ENCODE peak calls at places on chromosomes 3 and 15, in seven cellular contexts. N is astrocyte of the spinal cord, B is AG04450, X is pancreas, W is H9, C is cardiac muscle cell, V is kidney epithelial cell. Y is an unnamed sample.

GRCh38 chr15:31447893-31448634 is 121.4 kb downstream of the KLF13 start:
- DNase-seq in N (no peak), V (no peak), X (no peak), B (no peak), C (no peak), W (no peak), Y (no peak)

GRCh38 chr3:85691196-85691595 is 732.4 kb downstream of the CADM2 start:
- DNase-seq in C (peak), W (no peak), V (no peak), B (no peak), X (no peak), N (no peak), Y (no peak)

GRCh38 chr15:35305906-35306305 is 220.8 kb upstream of the NANOGP8 start:
- DNase-seq in N (peak), X (no peak), V (peak), W (no peak), C (peak), B (peak), Y (peak)

GRCh38 chr3:138850151-138850550 is 15.4 kb upstream of the PIK3CB start:
- DNase-seq in N (peak), V (no peak), W (no peak), C (peak), X (no peak), B (no peak), Y (peak)

GRCh38 chr15:44489464-44489863 is 47.5 kb upstream of the EIF3J start:
- DNase-seq in X (no peak), C (peak), B (peak), V (peak), N (peak), W (no peak), Y (peak)

GRCh38 chr15:79230766-79231165 is 51.8 kb upstream of the ANKRD34C start:
- DNase-seq in V (no peak), N (no peak), W (no peak), B (no peak), C (no peak), X (no peak), Y (no peak)

GRCh38 chr3:186651678-186652215 is 11.5 kb downstream of the FETUB start:
- DNase-seq in V (no peak), N (no peak), X (no peak), W (no peak), C (no peak), B (no peak), Y (no peak)

GRCh38 chr15:62985768-62986167 is 56.8 kb upstream of the TPM1 start:
- DNase-seq in W (no peak), C (peak), B (peak), X (no peak), N (peak), V (no peak), Y (peak)

GRCh38 chr3:120475722-120476385 is 25.1 kb upstream of the FSTL1 start:
- DNase-seq in C (peak), W (no peak), N (peak), B (no peak), V (peak), X (no peak), Y (no peak)

GRCh38 chr3:72379500-72380187 is 468.6 kb downstream of the SHQ1 start:
- DNase-seq in C (peak), W (no peak), X (no peak), N (no peak), B (no peak), V (no peak), Y (no peak)

GRCh38 chr3:119318871-119319270 is 24.7 kb downstream of the ARHGAP31 start:
- DNase-seq in X (no peak), W (no peak), V (no peak), C (peak), B (peak), N (peak), Y (no peak)

GRCh38 chr15:64856429-64857145 is 14.9 kb downstream of the PLEKHO2 start:
- DNase-seq in C (peak), B (no peak), N (peak), V (no peak), W (peak), X (peak), Y (no peak)

DNA sequence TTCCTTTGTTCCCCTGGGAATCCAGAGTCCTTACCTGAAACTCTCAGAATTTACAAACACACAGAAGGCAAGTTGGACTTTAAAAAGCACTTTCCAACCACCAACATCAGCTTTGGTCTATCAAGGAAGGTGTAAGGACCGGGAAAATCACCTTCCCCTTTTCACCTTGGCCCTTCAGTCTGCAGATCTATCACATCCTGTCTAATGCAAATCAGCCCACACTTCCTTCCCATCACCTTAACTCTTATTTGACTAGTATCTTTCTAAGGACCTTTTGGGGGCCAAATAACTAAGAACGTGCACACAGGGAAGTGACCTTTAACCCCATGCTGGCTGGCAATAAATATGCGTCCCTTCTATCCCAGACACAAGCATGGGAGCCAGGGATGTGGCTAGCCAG is 320.6 kb downstream of the ARRDC4 start:
- DNase-seq in C (no peak), X (no peak), N (no peak), W (no peak), B (no peak), V (no peak), Y (no peak)
- TF ChIP-seq CTCF in C (no peak), X (no peak), N (no peak), W (no peak), B (no peak), V (no peak), Y (no peak)

DNA sequence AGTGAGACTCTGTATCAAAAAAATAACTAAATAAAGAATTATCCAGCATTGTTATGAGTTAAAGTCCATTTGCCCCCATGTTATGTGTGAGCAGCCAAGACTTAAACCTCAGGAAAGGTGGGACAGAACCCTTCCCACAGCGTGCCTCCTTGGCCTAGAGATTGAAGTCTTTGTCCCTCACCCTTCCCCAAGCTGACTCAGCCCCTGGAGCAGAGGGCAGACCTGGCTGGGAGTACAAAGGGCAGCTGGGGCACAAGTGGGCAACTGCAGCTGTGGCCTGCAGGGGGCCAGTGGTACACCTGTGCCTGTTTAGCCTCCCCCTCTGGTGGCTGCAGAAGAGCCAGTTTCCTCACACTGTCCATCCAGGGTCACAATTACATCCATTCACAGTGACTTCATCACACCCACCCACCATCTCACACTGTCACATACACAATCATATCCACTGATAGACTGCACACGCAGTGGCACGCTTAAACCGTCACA is 940 bp upstream of the ACY1 start:
- DNase-seq in V (no peak), X (peak), C (no peak), N (no peak), B (no peak), W (peak), Y (no peak)
- TF ChIP-seq CTCF in V (peak), X (no peak), C (peak), N (peak), B (peak), W (peak), Y (peak)

DNA sequence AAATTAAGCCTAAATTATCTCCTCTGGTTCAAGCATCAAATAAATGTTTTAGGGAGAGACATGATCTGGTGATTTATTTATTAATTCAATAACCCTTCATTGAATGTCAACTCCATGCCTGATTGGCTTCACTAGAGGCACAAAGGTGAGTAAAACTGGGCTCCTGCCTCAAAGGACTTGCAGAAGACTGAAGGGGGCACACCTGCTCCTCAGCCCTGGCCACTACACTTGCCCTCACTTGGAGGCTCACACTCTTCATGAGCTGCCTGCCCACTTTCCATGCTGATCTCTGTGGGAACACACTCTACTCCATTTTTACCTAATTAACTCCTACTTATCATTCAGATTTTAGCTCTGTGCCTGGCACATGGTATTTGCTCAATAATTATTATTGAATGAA is 84.4 kb upstream of the KCNMB2 start:
- DNase-seq in V (no peak), W (no peak), B (no peak), N (no peak), X (no peak), C (no peak), Y (no peak)
- TF ChIP-seq CTCF in V (no peak), W (peak), B (no peak), N (no peak), X (no peak), C (no peak), Y (no peak)

GRCh38 chr3:154310840-154311239 is 13.4 kb downstream of the DHX36 start:
- DNase-seq in W (no peak), B (no peak), C (peak), V (no peak), X (no peak), N (peak), Y (peak)

GRCh38 chr3:154316974-154317767 is 7.1 kb downstream of the DHX36 start:
- DNase-seq in V (no peak), W (no peak), B (no peak), X (no peak), C (no peak), N (no peak), Y (no peak)

DNA sequence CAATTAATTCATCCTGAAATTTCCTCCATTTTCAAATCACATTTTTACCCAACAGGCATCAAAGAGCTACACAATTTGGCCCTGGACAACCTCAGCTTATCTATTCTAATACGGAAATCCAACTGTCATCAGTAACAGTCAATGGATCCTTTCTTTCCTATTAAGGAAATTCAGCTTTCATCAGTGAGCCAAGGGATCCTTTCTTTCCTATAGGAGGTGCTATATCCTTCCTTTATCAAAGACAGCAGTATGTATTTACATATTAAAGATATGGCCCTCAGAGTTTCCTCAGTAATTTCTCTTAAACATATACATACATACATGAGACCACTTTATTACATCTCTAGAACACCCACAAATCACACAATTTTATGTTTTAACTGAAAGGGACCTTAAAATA is 10.1 kb downstream of the DHX36 start:
- DNase-seq in V (no peak), W (no peak), N (no peak), C (no peak), X (no peak), B (no peak), Y (no peak)
- TF ChIP-seq CTCF in V (no peak), W (peak), N (no peak), C (no peak), X (no peak), B (no peak), Y (no peak)

DNA sequence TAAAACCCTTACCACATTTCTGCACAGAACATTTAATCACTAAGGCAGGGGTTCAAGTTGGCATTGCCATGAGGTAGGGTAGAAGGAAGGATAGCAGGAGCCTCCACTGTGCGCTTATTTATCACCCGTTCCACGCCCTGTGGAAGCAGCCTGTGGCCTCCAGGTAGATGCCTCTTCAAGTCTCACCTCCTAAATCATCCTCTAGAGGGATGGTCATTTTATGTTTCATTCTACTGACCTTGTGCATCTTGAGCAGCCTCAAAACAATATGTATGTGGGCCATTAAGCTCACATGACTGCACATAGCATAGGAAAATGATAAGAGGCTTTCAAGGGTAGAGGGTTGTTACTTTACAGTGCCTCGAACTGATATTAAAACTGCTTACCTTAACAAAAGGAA is 546.2 kb downstream of the GRM7 start:
- DNase-seq in W (no peak), V (no peak), C (no peak), B (no peak), N (no peak), X (no peak), Y (no peak)
- TF ChIP-seq CTCF in W (peak), V (peak), C (no peak), B (no peak), N (peak), X (no peak), Y (peak)

GRCh38 chr3:104126463-104126862 is 1240.2 kb upstream of the ALCAM start:
- DNase-seq in V (no peak), B (no peak), W (peak), X (no peak), N (no peak), C (no peak), Y (no peak)

GRCh38 chr3:104132566-104132997 is 1234.1 kb upstream of the ALCAM start:
- DNase-seq in X (no peak), V (no peak), B (no peak), W (no peak), C (no peak), N (peak), Y (peak)

GRCh38 chr3:104133004-104133403 is 1233.7 kb upstream of the ALCAM start:
- DNase-seq in N (no peak), C (no peak), B (no peak), X (no peak), W (no peak), V (no peak), Y (no peak)

GRCh38 chr3:104126864-104127553 is 1239.7 kb upstream of the ALCAM start:
- DNase-seq in V (no peak), N (no peak), B (no peak), C (no peak), X (no peak), W (no peak), Y (no peak)

DNA sequence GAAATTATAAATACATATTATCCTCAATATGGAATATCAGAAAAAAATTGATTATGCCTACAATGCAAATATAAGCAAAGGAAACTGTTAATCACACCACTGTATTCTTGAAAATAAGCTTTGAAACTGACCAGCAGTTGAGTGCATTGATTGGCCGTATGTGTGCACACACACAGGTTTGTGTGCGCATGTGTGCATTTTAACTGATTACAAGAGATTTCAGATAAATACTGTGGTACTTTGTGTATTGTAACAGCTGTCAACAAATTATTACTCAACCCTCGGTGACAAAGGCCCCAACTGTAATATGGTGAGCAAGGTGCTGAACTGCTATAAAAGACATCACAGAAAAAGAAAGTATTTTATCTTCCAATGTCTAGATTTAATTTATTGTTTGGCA is 1238.9 kb upstream of the ALCAM start:
- DNase-seq in W (no peak), X (no peak), V (no peak), C (no peak), B (no peak), N (no peak), Y (no peak)
- TF ChIP-seq CTCF in W (no peak), X (no peak), V (no peak), C (no peak), B (no peak), N (no peak), Y (no peak)

GRCh38 chr15:100914876-100915275 is 4.3 kb upstream of the LRRK1 start:
- DNase-seq in V (no peak), B (no peak), W (peak), X (no peak), N (no peak), C (peak), Y (no peak)
- TF ChIP-seq CTCF in V (no peak), B (peak), W (peak), X (no peak), N (peak), C (peak), Y (peak)